ENCODE peak calls at places on chromosome 15, in four cellular contexts. U, J, N and W are unnamed samples.

GRCh38 chr15:80619677-80620076 is 75.4 kb upstream of the ABHD17C start:
- DNase-seq in U (no peak), J (no peak), N (peak), W (no peak)

GRCh38 chr15:79092382-79092781 is 1.8 kb upstream of the RASGRF1 start:
- DNase-seq in U (no peak), J (no peak), N (no peak), W (no peak)

GRCh38 chr15:31091531-31091930 is 10.0 kb downstream of the TRPM1 start:
- DNase-seq in U (no peak), J (no peak), N (peak), W (peak)

GRCh38 chr15:26158176-26158575 is 295.0 kb upstream of the ATP10A start:
- DNase-seq in U (no peak), J (no peak), N (no peak), W (no peak)

GRCh38 chr15:69568621-69569020 is 116.0 kb downstream of the RPLP1 start:
- DNase-seq in U (no peak), J (no peak), N (peak), W (no peak)

GRCh38 chr15:81182746-81183402 is 13.8 kb upstream of the IL16 start:
- DNase-seq in U (no peak), J (no peak), N (no peak), W (no peak)

GRCh38 chr15:99434506-99435137 is 131.2 kb upstream of the MEF2A start:
- DNase-seq in U (no peak), J (no peak), N (no peak), W (no peak)

GRCh38 chr15:88719654-88720053 is 80.8 kb downstream of the ISG20 start:
- DNase-seq in U (peak), J (no peak), N (no peak), W (no peak)

GRCh38 chr15:45573961-45574629 is 13.1 kb upstream of the BLOC1S6 start:
- DNase-seq in U (peak), J (no peak), N (no peak), W (peak)

GRCh38 chr15:96521386-96521785 is 190.9 kb downstream of the NR2F2 start:
- DNase-seq in U (no peak), J (no peak), N (no peak), W (no peak)

GRCh38 chr15:58867926-58868325 is 65.6 kb downstream of the SLTM start:
- DNase-seq in U (no peak), J (no peak), N (no peak), W (no peak)

GRCh38 chr15:76191539-76192244 is 119.6 kb downstream of the ETFA start:
- DNase-seq in U (no peak), J (no peak), N (no peak), W (no peak)
- TF ChIP-seq CHD1 in U (no peak), J (no peak), N (no peak), W (no peak)

DNA sequence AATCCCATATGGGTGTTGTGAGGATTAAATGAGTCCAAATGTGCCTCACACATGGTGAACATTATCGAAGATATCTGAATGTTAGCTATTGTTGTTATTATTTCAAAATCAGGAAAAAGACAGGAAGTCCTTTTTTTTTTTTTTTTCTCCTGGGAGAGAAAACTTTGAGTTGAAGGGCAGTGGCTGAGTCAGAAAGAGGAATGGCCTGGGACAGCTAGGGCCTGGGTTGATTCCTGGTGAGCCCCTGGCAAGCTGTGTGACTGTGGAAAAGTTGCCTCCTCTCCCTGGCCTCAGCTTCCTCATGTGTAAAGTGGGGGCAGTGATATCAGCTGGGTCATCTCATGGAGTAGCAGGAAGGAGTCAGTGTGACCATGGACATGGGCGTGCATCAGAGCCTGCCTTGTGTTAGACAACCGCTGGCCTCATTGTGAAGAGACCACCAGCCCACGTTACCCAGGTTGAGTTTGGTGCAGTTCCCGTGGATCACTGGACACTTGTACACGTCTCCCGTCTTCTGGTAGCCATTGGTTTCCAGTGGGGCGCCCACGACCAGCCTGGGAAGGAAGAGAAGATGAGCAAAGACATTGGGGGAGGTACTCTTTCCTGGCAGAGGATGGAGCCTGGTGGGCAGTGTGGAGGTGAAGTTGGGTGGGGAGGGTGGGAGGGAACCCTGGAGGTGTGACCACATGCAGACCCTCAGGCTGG is 63.1 kb downstream of the ITGA11 start:
- DNase-seq in U (no peak), J (no peak), N (peak), W (no peak)
- TF ChIP-seq CHD1 in U (no peak), J (no peak), N (no peak), W (no peak)

GRCh38 chr15:40871749-40872617 is 2.1 kb downstream of the RHOV start:
- DNase-seq in U (peak), J (peak), N (no peak), W (no peak)
- TF ChIP-seq CHD1 in U (no peak), J (no peak), N (no peak), W (no peak)

GRCh38 chr15:74845208-74845568 is 2.2 kb upstream of the ULK3 start:
- DNase-seq in U (no peak), J (no peak), N (no peak), W (no peak)

GRCh38 chr15:74842581-74843444 is at the start of gene ULK3:
- DNase-seq in U (peak), J (no peak), N (peak), W (peak)

GRCh38 chr15:74844319-74845207 is 1.6 kb upstream of the ULK3 start:
- DNase-seq in U (no peak), J (no peak), N (no peak), W (no peak)

GRCh38 chr15:74843445-74843828 is 481 bp upstream of the ULK3 start:
- DNase-seq in U (no peak), J (no peak), N (no peak), W (no peak)

GRCh38 chr15:74843891-74844299 is 939 bp upstream of the ULK3 start:
- DNase-seq in U (peak), J (no peak), N (no peak), W (no peak)
- TF ChIP-seq CHD1 in U (no peak), J (no peak), N (no peak), W (no peak)